ENCODE peak calls at places on chromosomes 13 and 19, in six cellular contexts. T, W, J, Q, O and D are unnamed samples.

GRCh38 chr13:97574926-97575325 is 141.0 kb downstream of the RAP2A start:
- DNase-seq in T (no peak), W (peak), J (no peak), Q (peak), O (no peak), D (peak)

GRCh38 chr19:41225238-41226052 is 6.4 kb downstream of the AXL start:
- DNase-seq in T (no peak), W (peak), J (no peak), Q (peak), O (peak), D (peak)

GRCh38 chr13:42803563-42804212 is 22.3 kb downstream of the FAM216B start:
- DNase-seq in T (no peak), W (no peak), J (no peak), Q (peak), O (no peak), D (no peak)

GRCh38 chr19:1668339-1669123 is 16.1 kb upstream of the TCF3 start:
- DNase-seq in T (no peak), W (no peak), J (no peak), Q (peak), O (no peak), D (no peak)

GRCh38 chr13:26785845-26786630 is 25.5 kb upstream of the GPR12 start:
- DNase-seq in T (peak), W (peak), J (no peak), Q (peak), O (peak), D (no peak)

GRCh38 chr13:75739244-75739868 is 103.2 kb downstream of the LMO7 start:
- DNase-seq in T (no peak), W (no peak), J (no peak), Q (no peak), O (no peak), D (no peak)

GRCh38 chr13:113874177-113874576 is 10.3 kb upstream of the GAS6 start:
- DNase-seq in T (no peak), W (no peak), J (no peak), Q (no peak), O (no peak), D (no peak)

GRCh38 chr19:2032296-2032941 is 16.9 kb upstream of the BTBD2 start:
- DNase-seq in T (peak), W (peak), J (no peak), Q (peak), O (peak), D (peak)

GRCh38 chr19:4297901-4298771 is 4.1 kb downstream of the TMIGD2 start:
- DNase-seq in T (no peak), W (no peak), J (no peak), Q (no peak), O (no peak), D (no peak)

GRCh38 chr19:12111176-12111575 is 29.0 kb downstream of the ZNF20 start:
- DNase-seq in T (no peak), W (no peak), J (no peak), Q (no peak), O (no peak), D (no peak)

GRCh38 chr19:15563325-15563794 is 51.7 kb upstream of the CYP4F8 start:
- DNase-seq in T (no peak), W (no peak), J (no peak), Q (no peak), O (no peak), D (no peak)

GRCh38 chr13:47933688-47934011 is 67.4 kb downstream of the SUCLA2 start:
- DNase-seq in T (no peak), W (no peak), J (no peak), Q (no peak), O (no peak), D (peak)

GRCh38 chr13:71785361-71785760 is 81.6 kb downstream of the DACH1 start:
- DNase-seq in T (no peak), W (no peak), J (no peak), Q (no peak), O (no peak), D (no peak)

GRCh38 chr19:32223595-32224370 is 121.6 kb upstream of the ZNF507 start:
- DNase-seq in T (no peak), W (no peak), J (no peak), Q (no peak), O (no peak), D (no peak)

GRCh38 chr13:43963726-43964125 is 84.0 kb downstream of the LACC1 start:
- DNase-seq in T (no peak), W (no peak), J (no peak), Q (no peak), O (no peak), D (no peak)

GRCh38 chr13:47726394-47726793 is 274.7 kb downstream of the SUCLA2 start:
- DNase-seq in T (no peak), W (no peak), J (no peak), Q (no peak), O (no peak), D (no peak)

GRCh38 chr13:99075268-99076191 is 97.7 kb upstream of the DOCK9 start:
- DNase-seq in T (no peak), W (no peak), J (no peak), Q (no peak), O (no peak), D (no peak)

GRCh38 chr19:53076984-53077383 is 26.2 kb downstream of the ZNF160 start:
- DNase-seq in T (peak), W (peak), J (no peak), Q (peak), O (peak), D (peak)

GRCh38 chr13:109785141-109785891 is 1.1 kb downstream of the IRS2 start:
- DNase-seq in T (peak), W (no peak), J (peak), Q (peak), O (no peak), D (peak)

GRCh38 chr13:110616103-110617101 is 1.1 kb downstream of the NAXD start:
- DNase-seq in T (peak), W (no peak), J (no peak), Q (peak), O (no peak), D (peak)

GRCh38 chr13:108533842-108534241 is 95.6 kb upstream of the MYO16 start:
- DNase-seq in T (no peak), W (no peak), J (no peak), Q (no peak), O (no peak), D (no peak)

GRCh38 chr13:91745962-91746361 is 347.5 kb downstream of the GPC5 start:
- DNase-seq in T (no peak), W (no peak), J (no peak), Q (no peak), O (no peak), D (no peak)

GRCh38 chr13:109691689-109692088 is 94.7 kb downstream of the IRS2 start:
- DNase-seq in T (no peak), W (no peak), J (no peak), Q (no peak), O (no peak), D (no peak)

GRCh38 chr13:46289260-46289955 is 77.7 kb downstream of the LRRC63 start:
- DNase-seq in T (no peak), W (no peak), J (no peak), Q (no peak), O (no peak), D (no peak)

GRCh38 chr19:8149261-8150094 is at the start of gene FBN3:
- DNase-seq in T (no peak), W (no peak), J (no peak), Q (no peak), O (no peak), D (no peak)

GRCh38 chr13:87035538-87035937 is 635.6 kb upstream of the SLITRK5 start:
- DNase-seq in T (no peak), W (no peak), J (no peak), Q (peak), O (no peak), D (no peak)

GRCh38 chr13:103625194-103625593 is 559.0 kb upstream of the SLC10A2 start:
- DNase-seq in T (no peak), W (no peak), J (no peak), Q (no peak), O (no peak), D (no peak)

GRCh38 chr13:72983085-72983768 is 75.6 kb upstream of the KLF5 start:
- DNase-seq in T (no peak), W (no peak), J (no peak), Q (peak), O (no peak), D (peak)

GRCh38 chr13:61470801-61471200 is 55.2 kb upstream of the PCDH20 start:
- DNase-seq in T (no peak), W (no peak), J (no peak), Q (no peak), O (no peak), D (no peak)

GRCh38 chr13:61463027-61463426 is 47.4 kb upstream of the PCDH20 start:
- DNase-seq in T (no peak), W (no peak), J (no peak), Q (no peak), O (no peak), D (no peak)

DNA sequence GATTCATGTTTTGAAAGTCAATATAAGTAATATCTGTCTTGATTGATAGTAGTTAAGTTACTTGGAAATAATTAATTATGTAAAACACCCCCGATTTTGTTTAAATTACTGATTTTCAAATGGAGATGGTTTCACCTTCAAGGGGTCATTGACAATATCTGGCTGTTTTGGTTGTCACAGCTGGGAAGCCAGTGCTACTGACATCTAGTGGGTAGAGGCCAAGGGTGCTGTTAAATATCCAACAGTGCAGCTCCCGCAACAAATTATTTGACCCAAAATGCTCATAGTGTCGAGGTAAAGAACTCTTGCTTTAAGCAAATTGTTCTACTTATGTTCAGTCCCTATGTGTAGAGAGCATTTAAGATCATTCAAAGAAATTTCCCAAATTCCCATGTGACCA is 50.6 kb upstream of the PCDH20 start:
- DNase-seq in T (no peak), W (no peak), J (no peak), Q (no peak), O (no peak), D (no peak)
- TF ChIP-seq CTCF in T (no peak), W (no peak), J (no peak), Q (no peak), O (no peak), D (no peak)

GRCh38 chr19:14146789-14147216 is 10.4 kb upstream of the ASF1B start:
- DNase-seq in T (no peak), W (no peak), J (no peak), Q (peak), O (no peak), D (peak)
- H3K4me3 ChIP-seq in T (no peak), W (no peak), J (no peak), Q (no peak), O (no peak), D (no peak)

DNA sequence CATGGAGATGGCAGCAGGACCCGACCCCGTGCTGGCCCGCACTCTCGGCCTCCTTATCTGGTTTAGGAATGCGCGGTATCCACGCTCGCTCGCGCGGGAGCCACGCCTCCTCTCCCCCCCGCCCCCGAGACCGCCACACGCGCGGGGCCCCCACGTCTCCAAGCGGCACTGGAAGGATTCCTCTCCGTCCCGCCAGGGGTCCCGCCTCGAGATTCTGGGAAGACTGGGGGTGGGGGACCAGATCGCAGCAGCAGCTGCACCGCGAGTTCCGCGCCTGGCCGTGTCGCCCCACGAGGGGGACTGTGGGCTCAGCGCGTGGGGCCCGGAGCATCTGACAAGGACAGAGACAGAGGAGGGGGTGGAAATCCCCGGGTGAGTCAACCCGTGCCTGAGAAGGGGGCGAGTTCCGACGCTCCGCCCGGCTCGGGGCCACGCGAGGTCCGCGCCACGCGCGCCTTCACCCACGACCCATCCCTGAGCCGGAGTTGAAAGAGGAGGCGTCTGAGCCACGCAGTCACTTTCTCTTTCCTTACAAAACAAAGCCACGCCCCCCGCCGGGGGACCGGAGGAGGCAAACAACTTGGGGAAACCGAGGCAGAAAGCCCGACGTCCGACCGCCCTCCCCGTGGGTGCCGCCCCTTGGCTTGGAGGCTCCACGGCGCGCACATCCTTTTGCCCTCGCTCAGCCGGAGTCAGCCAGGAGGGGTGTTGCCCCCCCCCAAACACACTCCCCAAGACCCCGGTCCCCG is 802 bp downstream of the S1PR2 start:
- DNase-seq in T (no peak), W (peak), J (peak), Q (peak), O (peak), D (no peak)
- TF ChIP-seq CTCF in T (no peak), W (no peak), J (no peak), Q (peak), O (no peak), D (no peak)

GRCh38 chr19:18320865-18321728 is 1.8 kb downstream of the LSM4 start:
- DNase-seq in T (no peak), W (no peak), J (no peak), Q (no peak), O (no peak), D (no peak)
- H3K4me3 ChIP-seq in T (peak), W (no peak), J (no peak), Q (no peak), O (no peak), D (no peak)